ENCODE peak calls at places on chromosomes 5 and 9, in nine cellular contexts. Q, R, N, L, X, Z, I, Y and W are unnamed samples. For H3K4me1, the result is how much of the 10 kb centered on the place peaks cover.

GRCh38 chr5:124651663-124652513 is 94.6 kb downstream of the ZNF608 start:
- DNase-seq in Q (peak), R (peak), N (peak), L (peak), X (peak), Z (peak), I (peak), Y (peak), W (no peak)

GRCh38 chr9:74875656-74876055 is 12.1 kb downstream of the TRPM6 start:
- DNase-seq in Q (peak), R (no peak), N (no peak), L (no peak), X (no peak), Z (no peak), I (no peak), Y (no peak), W (no peak)

GRCh38 chr9:2093920-2094597 is 78.9 kb downstream of the SMARCA2 start:
- DNase-seq in Q (no peak), R (no peak), N (peak), L (no peak), X (no peak), Z (no peak), I (no peak), Y (no peak), W (no peak)

GRCh38 chr9:89555426-89556375 is 49.1 kb upstream of the GADD45G start:
- DNase-seq in Q (no peak), R (no peak), N (no peak), L (no peak), X (no peak), Z (no peak), I (no peak), Y (no peak), W (no peak)

GRCh38 chr9:121650220-121651013 is 1.0 kb upstream of the DAB2IP start:
- DNase-seq in Q (peak), R (peak), N (peak), L (peak), X (no peak), Z (peak), I (peak), Y (no peak), W (peak)

GRCh38 chr5:103356344-103357091 is 98.0 kb downstream of the MACIR start:
- DNase-seq in Q (no peak), R (no peak), N (no peak), L (no peak), X (no peak), Z (no peak), I (no peak), Y (no peak), W (no peak)

GRCh38 chr5:76831108-76831447 is 12.2 kb downstream of the F2RL1 start:
- DNase-seq in Q (peak), R (no peak), N (no peak), L (no peak), X (no peak), Z (peak), I (no peak), Y (no peak), W (peak)

GRCh38 chr5:154395407-154396106 is 50.2 kb upstream of the SAP30L start:
- DNase-seq in Q (no peak), R (no peak), N (peak), L (no peak), X (no peak), Z (peak), I (no peak), Y (peak), W (no peak)

GRCh38 chr5:71882826-71883744 is 164.0 kb downstream of the CARTPT start:
- DNase-seq in Q (no peak), R (no peak), N (no peak), L (no peak), X (no peak), Z (no peak), I (no peak), Y (no peak), W (peak)

GRCh38 chr5:142617416-142617815 is 68.5 kb downstream of the FGF1 start:
- DNase-seq in Q (no peak), R (no peak), N (no peak), L (no peak), X (no peak), Z (no peak), I (no peak), Y (no peak), W (no peak)

GRCh38 chr9:116275418-116276295 is 122.1 kb downstream of the PAPPA start:
- DNase-seq in Q (no peak), R (no peak), N (no peak), L (no peak), X (no peak), Z (no peak), I (no peak), Y (no peak), W (peak)

GRCh38 chr5:154244476-154244875 is 53.9 kb downstream of the GALNT10 start:
- DNase-seq in Q (no peak), R (no peak), N (no peak), L (no peak), X (no peak), Z (no peak), I (no peak), Y (no peak), W (no peak)

GRCh38 chr9:75185585-75186170 is 97.4 kb downstream of the OSTF1 start:
- DNase-seq in Q (peak), R (no peak), N (peak), L (no peak), X (peak), Z (peak), I (peak), Y (no peak), W (no peak)

GRCh38 chr5:165407352-165407751 is 1901.9 kb downstream of the MAT2B start:
- DNase-seq in Q (no peak), R (no peak), N (no peak), L (no peak), X (no peak), Z (no peak), I (no peak), Y (no peak), W (no peak)

GRCh38 chr9:127837346-127837745 is 17.1 kb downstream of the ENG start:
- DNase-seq in Q (no peak), R (no peak), N (peak), L (no peak), X (no peak), Z (no peak), I (no peak), Y (no peak), W (no peak)

GRCh38 chr9:36489453-36489852 is 83.2 kb upstream of the MELK start:
- DNase-seq in Q (no peak), R (no peak), N (no peak), L (no peak), X (no peak), Z (no peak), I (no peak), Y (no peak), W (no peak)

GRCh38 chr5:79474416-79475173 is 39.3 kb downstream of the HOMER1 start:
- DNase-seq in Q (no peak), R (no peak), N (no peak), L (no peak), X (no peak), Z (no peak), I (no peak), Y (no peak), W (no peak)

GRCh38 chr5:142411103-142411502 is 86.3 kb upstream of the SPRY4 start:
- DNase-seq in Q (no peak), R (no peak), N (no peak), L (no peak), X (no peak), Z (no peak), I (no peak), Y (no peak), W (no peak)

GRCh38 chr5:34587355-34588241 is 68.5 kb upstream of the RAI14 start:
- DNase-seq in Q (peak), R (peak), N (no peak), L (no peak), X (peak), Z (no peak), I (no peak), Y (no peak), W (peak)

GRCh38 chr9:127133739-127134167 is 11.3 kb upstream of the ANGPTL2 start:
- DNase-seq in Q (peak), R (peak), N (no peak), L (peak), X (no peak), Z (peak), I (peak), Y (peak), W (peak)

GRCh38 chr9:121340676-121341392 is 29.2 kb downstream of the STOM start:
- DNase-seq in Q (no peak), R (no peak), N (no peak), L (no peak), X (no peak), Z (no peak), I (no peak), Y (no peak), W (no peak)

GRCh38 chr5:149333711-149334443 is 11.4 kb upstream of the GRPEL2 start:
- DNase-seq in Q (no peak), R (no peak), N (no peak), L (no peak), X (no peak), Z (no peak), I (no peak), Y (no peak), W (peak)

GRCh38 chr5:53418409-53418808 is 62.0 kb upstream of the FST start:
- DNase-seq in Q (peak), R (peak), N (no peak), L (no peak), X (no peak), Z (no peak), I (no peak), Y (no peak), W (no peak)

GRCh38 chr5:9519537-9519936 is 26.3 kb downstream of the SEMA5A start:
- DNase-seq in Q (no peak), R (peak), N (peak), L (peak), X (no peak), Z (no peak), I (no peak), Y (no peak), W (no peak)

GRCh38 chr5:172637740-172638139 is 3.3 kb upstream of the NEURL1B start:
- DNase-seq in Q (no peak), R (no peak), N (no peak), L (no peak), X (no peak), Z (no peak), I (no peak), Y (peak), W (no peak)

GRCh38 chr5:34005211-34005610 is 2.6 kb downstream of the AMACR start:
- DNase-seq in Q (no peak), R (no peak), N (no peak), L (no peak), X (no peak), Z (no peak), I (no peak), Y (no peak), W (no peak)

GRCh38 chr5:166341708-166342329 is 1949.6 kb upstream of the WWC1 start:
- DNase-seq in Q (no peak), R (no peak), N (no peak), L (no peak), X (no peak), Z (no peak), I (no peak), Y (no peak), W (no peak)

GRCh38 chr9:133951265-133951664 is 40.9 kb downstream of the VAV2 start:
- DNase-seq in Q (no peak), R (no peak), N (no peak), L (no peak), X (no peak), Z (no peak), I (no peak), Y (no peak), W (no peak)
- H3K4me1 ChIP-seq in Q (under half), R (under half), N (under half), L (under half), X (under half), Z (under half), I (under half), Y (under half), W (under half)

GRCh38 chr5:175688352-175689146 is 30.7 kb downstream of the HRH2 start:
- DNase-seq in Q (no peak), R (no peak), N (no peak), L (no peak), X (no peak), Z (no peak), I (no peak), Y (peak), W (no peak)
- H3K4me1 ChIP-seq in Q (under half), R (under half), N (under half), L (under half), X (under half), Z (under half), I (under half), Y (under half), W (under half)

DNA sequence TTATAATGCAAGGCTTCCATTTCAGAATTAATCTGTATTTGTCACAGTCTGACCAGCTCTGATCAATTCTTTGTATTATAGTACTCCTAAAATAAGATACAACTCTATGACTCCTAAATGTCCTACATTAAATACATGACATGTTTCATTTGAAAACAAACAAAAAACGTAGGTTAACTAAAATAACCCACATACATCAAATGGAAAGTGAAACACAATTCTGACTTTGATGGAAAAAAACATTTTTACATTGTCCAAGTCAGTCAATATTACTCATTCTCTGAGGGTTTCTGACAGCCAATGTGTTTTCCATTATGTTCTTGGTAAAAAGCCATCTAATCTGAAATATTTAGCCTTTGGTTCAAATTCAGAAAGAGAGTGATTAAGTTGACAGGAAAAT is 8.7 kb downstream of the HMGCS1 start:
- DNase-seq in Q (no peak), R (peak), N (no peak), L (no peak), X (no peak), Z (no peak), I (no peak), Y (no peak), W (no peak)
- H3K4me1 ChIP-seq in Q (under half), R (under half), N (under half), L (under half), X (under half), Z (under half), I (under half), Y (under half), W (under half)

DNA sequence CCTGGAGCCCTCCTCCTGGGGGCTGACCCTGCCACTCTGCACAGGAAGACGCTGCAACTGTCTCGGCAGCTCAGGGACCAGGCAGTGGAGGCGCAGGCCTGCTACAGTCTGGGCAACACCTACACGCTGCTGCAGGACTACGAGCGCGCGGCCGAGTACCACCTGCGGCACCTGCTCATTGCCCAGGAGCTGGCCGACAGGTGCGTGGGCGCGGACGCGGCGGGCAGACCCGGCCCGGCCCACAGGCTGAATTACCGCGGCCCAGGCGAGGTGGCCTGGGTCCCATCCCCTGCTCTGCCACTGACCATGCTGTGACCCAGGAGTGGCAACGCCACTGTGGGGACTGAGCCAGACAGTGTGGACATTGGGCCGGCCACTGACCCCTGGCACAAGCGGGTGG is 11.2 kb downstream of the GPSM1 start:
- DNase-seq in Q (no peak), R (no peak), N (no peak), L (no peak), X (no peak), Z (no peak), I (no peak), Y (no peak), W (no peak)
- H3K4me1 ChIP-seq in Q (under half), R (under half), N (under half), L (under half), X (under half), Z (under half), I (under half), Y (under half), W (half or more)

DNA sequence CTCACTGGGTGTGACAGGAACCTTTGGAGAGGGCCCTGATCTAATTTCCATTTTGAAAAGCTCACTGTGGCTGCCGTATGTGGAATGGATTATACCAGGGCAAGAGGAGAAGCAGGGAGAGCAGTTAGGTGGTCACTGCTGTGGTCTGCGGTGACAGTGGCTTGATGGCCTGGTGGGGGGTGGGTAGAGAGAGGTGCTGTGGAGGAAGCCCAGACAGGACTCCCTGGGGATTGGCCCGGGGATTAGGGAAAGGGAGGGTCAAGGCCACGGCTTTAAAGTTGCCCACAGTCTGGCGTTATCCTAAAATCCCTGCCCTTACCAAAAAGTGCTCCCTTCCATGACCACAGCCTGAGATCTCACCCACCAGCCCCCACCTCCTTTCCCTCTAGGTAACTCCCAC is 4.7 kb downstream of the B4GALT7 start:
- DNase-seq in Q (no peak), R (no peak), N (no peak), L (no peak), X (no peak), Z (no peak), I (no peak), Y (no peak), W (peak)
- H3K4me1 ChIP-seq in Q (under half), R (under half), N (under half), L (under half), X (under half), Z (half or more), I (under half), Y (under half), W (under half)